ENCODE peak calls at places on chromosomes 13 and 19, in ten cellular contexts. Q is stomach, G is sigmoid colon, Y is transverse colon, X is suprapubic skin, F is K562, M is vagina, K is esophagus muscularis mucosa, I is HCT116, Z is breast epithelium. L is an unnamed sample.

GRCh38 chr13:99308481-99309087 is 1.4 kb upstream of the GPR183 start:
- DNase-seq in Q (no peak), G (no peak), Y (no peak), X (no peak), F (no peak), M (no peak), K (no peak), I (no peak), Z (no peak), L (no peak)

GRCh38 chr13:107003911-107004310 is 436.0 kb upstream of the ARGLU1 start:
- DNase-seq in Q (no peak), G (no peak), Y (no peak), X (no peak), F (no peak), M (no peak), K (no peak), I (no peak), Z (no peak), L (no peak)

GRCh38 chr19:34655651-34656050 is 21.3 kb downstream of the SCGB2B2 start:
- DNase-seq in Q (no peak), G (no peak), Y (no peak), X (no peak), F (no peak), M (no peak), K (no peak), I (no peak), Z (no peak), L (no peak)

GRCh38 chr13:51093574-51093973 is 17.5 kb downstream of the C13orf42 start:
- DNase-seq in Q (no peak), G (no peak), Y (no peak), X (no peak), F (no peak), M (no peak), K (no peak), I (no peak), Z (no peak), L (no peak)

GRCh38 chr13:75468098-75468497 is 13.9 kb downstream of the TBC1D4 start:
- DNase-seq in Q (no peak), G (no peak), Y (no peak), X (no peak), F (no peak), M (no peak), K (no peak), I (no peak), Z (no peak), L (no peak)

GRCh38 chr13:42272115-42272756 is at the start of gene AKAP11:
- DNase-seq in Q (peak; percentile 45), G (peak; percentile 76), Y (peak; percentile 51), X (peak; percentile 73), F (no peak), M (no peak), K (peak; percentile 91), I (no peak), Z (peak; percentile 52), L (peak; percentile 93)

GRCh38 chr19:21143846-21144245 is 2.0 kb downstream of the ZNF431 start:
- DNase-seq in Q (no peak), G (no peak), Y (no peak), X (no peak), F (no peak), M (no peak), K (no peak), I (peak; percentile 24), Z (no peak), L (no peak)

GRCh38 chr13:94205896-94206295 is 273.6 kb downstream of the DCT start:
- DNase-seq in Q (no peak), G (no peak), Y (no peak), X (no peak), F (no peak), M (no peak), K (no peak), I (no peak), Z (no peak), L (no peak)

GRCh38 chr13:82356667-82357066 is 1525.6 kb downstream of the SLITRK1 start:
- DNase-seq in Q (no peak), G (no peak), Y (no peak), X (no peak), F (no peak), M (no peak), K (no peak), I (no peak), Z (no peak), L (no peak)

GRCh38 chr13:108895220-108895704 is 265.9 kb downstream of the MYO16 start:
- DNase-seq in Q (no peak), G (no peak), Y (no peak), X (no peak), F (no peak), M (no peak), K (no peak), I (no peak), Z (no peak), L (no peak)

GRCh38 chr13:46593403-46593802 is 40.4 kb downstream of the LRCH1 start:
- DNase-seq in Q (no peak), G (no peak), Y (no peak), X (no peak), F (no peak), M (no peak), K (no peak), I (no peak), Z (no peak), L (no peak)

GRCh38 chr19:1175020-1175419 is 952 bp upstream of the SBNO2 start:
- DNase-seq in Q (no peak), G (no peak), Y (no peak), X (no peak), F (no peak), M (no peak), K (no peak), I (no peak), Z (no peak), L (no peak)

GRCh38 chr19:15613338-15613737 is 1.7 kb upstream of the CYP4F8 start:
- DNase-seq in Q (no peak), G (no peak), Y (no peak), X (no peak), F (no peak), M (peak; percentile 70), K (no peak), I (no peak), Z (no peak), L (no peak)

GRCh38 chr19:15614507-15615379 is at the start of gene CYP4F8:
- DNase-seq in Q (no peak), G (no peak), Y (no peak), X (no peak), F (no peak), M (peak; percentile 72), K (peak; percentile 87), I (no peak), Z (no peak), L (no peak)

GRCh38 chr19:15612342-15612741 is 2.7 kb upstream of the CYP4F8 start:
- DNase-seq in Q (no peak), G (no peak), Y (no peak), X (no peak), F (no peak), M (no peak), K (no peak), I (no peak), Z (no peak), L (no peak)

GRCh38 chr19:15609261-15609660 is 5.8 kb upstream of the CYP4F8 start:
- DNase-seq in Q (no peak), G (no peak), Y (no peak), X (no peak), F (no peak), M (no peak), K (no peak), I (no peak), Z (no peak), L (no peak)
- H3K27me3 ChIP-seq in Q (no peaks in the 10 kb centered on the region), G (no peaks in the 10 kb centered on the region), Y (no peaks in the 10 kb centered on the region), X (no peaks in the 10 kb centered on the region), F (peaks cover 6% of the 10 kb centered on the region), M (no peaks in the 10 kb centered on the region), K (no peaks in the 10 kb centered on the region), I (no peaks in the 10 kb centered on the region), Z (no peaks in the 10 kb centered on the region), L (peaks cover 11% of the 10 kb centered on the region)

GRCh38 chr19:38816131-38816750 is 3.5 kb upstream of the LGALS4 start:
- DNase-seq in Q (no peak), G (no peak), Y (no peak), X (no peak), F (no peak), M (no peak), K (no peak), I (no peak), Z (no peak), L (peak; percentile 58)
- TF ChIP-seq POLR2AphosphoS5 in Q (no peak), G (no peak), Y (no peak), X (no peak), F (no peak), M (no peak), K (no peak), I (no peak), Z (no peak), L (no peak)

DNA sequence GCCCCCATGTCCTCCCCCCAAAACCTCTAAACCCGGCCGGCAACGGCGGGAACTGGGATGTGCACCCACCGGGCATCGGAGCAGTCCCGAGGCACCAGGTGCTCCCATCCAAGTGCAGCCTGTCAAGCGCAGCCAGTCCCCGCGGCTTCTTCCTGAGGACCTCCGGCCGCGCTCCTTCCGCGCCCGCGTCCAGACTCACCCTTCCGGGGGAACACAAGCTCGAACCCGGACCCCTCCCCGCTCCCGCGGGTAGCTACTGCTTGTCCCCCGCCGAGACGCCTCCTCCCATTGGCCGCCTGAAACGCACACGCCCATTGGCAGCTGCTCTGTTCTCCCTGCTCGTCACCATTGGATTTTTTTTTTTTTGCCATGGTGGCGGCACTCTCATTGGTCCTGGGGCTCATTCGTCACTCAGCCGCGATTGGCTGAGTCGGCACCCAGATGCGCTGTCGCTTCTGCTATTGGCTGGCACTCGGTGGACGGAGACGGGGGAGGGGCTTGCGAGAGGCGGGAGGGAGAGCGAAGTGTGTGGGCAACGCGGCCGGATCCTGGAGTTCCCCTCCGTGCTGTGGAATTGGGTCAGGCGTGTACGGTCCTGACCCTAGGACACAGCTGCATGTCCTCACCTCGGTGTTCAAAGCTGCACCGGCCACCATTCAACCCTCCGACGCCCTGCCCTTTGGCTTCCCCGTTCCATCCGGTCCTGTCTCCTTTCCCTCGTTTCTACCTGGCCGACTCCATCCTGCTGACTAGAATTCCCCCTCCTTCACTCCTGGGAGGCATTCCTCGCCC is at the start of gene TYK2:
- DNase-seq in Q (peak; percentile 97), G (peak; percentile 98), Y (peak; percentile 98), X (peak; percentile 97), F (peak; percentile 100), M (no peak), K (peak; percentile 100), I (peak; percentile 96), Z (peak; percentile 96), L (peak; percentile 98)
- TF ChIP-seq POLR2A in Q (no peak), G (peak; percentile 54), Y (peak; percentile 81), X (peak; percentile 47), F (peak; percentile 98), M (no peak), K (no peak), I (peak; percentile 74), Z (no peak), L (peak; percentile 25)

DNA sequence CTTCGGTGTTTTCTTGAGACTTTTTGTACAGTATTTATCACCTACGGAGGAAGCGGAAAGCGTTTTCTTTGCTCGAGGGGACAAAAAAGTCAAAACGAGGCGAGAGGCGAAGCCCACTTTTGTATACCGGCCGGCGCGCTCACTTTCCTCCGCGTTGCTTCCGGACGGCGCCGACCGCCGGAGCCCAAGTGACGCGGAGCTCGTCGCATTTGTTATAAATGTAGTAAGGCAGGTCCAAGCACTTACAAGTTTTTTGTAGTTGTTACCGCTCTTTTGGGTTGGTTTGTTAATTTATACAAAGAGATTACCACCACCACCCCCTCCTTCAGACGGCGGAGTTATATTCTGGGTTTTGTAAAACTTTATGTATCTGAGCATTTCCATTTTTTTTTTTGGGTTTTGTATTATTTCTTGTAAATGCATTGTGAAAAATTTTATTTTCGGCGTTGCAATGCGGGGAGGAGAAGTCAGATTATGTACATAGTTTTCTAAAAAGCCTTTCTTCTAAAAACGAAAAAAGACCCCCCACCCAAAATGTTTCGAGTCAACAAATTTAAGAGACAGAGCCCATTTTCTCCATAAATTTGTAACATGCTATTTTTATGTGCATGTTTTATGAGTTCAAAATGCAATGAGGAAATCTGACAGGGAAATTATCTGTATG is 2.2 kb downstream of the SOX1 start:
- DNase-seq in Q (no peak), G (no peak), Y (no peak), X (no peak), F (no peak), M (no peak), K (peak; percentile 24), I (no peak), Z (no peak), L (peak; percentile 47)
- H3K27me3 ChIP-seq in Q (peaks cover 82% of the 10 kb centered on the region), G (peaks cover 66% of the 10 kb centered on the region), Y (peaks cover 96% of the 10 kb centered on the region), X (peaks cover 100% of the 10 kb centered on the region), F (peaks cover 3% of the 10 kb centered on the region), M (peaks cover 31% of the 10 kb centered on the region), K (no peaks in the 10 kb centered on the region), I (peaks cover 3% of the 10 kb centered on the region), Z (peaks cover 5% of the 10 kb centered on the region), L (no peaks in the 10 kb centered on the region)